ENCODE peak calls at places on chromosomes 3 and 15, in six cellular contexts. H is IMR-90, V is mesendoderm, M is H9, K is neuronal stem cell, F is mesenchymal stem cell. Y is an unnamed sample.

GRCh38 chr3:69166446-69166845 is 44.1 kb upstream of the LMOD3 start:
- DNase-seq in H (no peak), V (no peak), M (no peak), K (no peak), F (no peak), Y (no peak)

GRCh38 chr3:157087398-157088132 is 72.4 kb downstream of the CCNL1 start:
- DNase-seq in H (no peak), V (no peak), M (no peak), K (no peak), F (no peak), Y (no peak)

GRCh38 chr3:187403768-187404270 is 35.6 kb downstream of the RTP4 start:
- DNase-seq in H (peak), V (no peak), M (no peak), K (no peak), F (peak), Y (peak)

GRCh38 chr3:180619723-180620122 is 17.8 kb downstream of the TTC14 start:
- DNase-seq in H (no peak), V (no peak), M (no peak), K (no peak), F (no peak), Y (no peak)

GRCh38 chr3:183428140-183429023 is at the start of gene MCF2L2:
- DNase-seq in H (peak), V (peak), M (peak), K (peak), F (peak), Y (no peak)

GRCh38 chr3:170149016-170149415 is 32.5 kb downstream of the PHC3 start:
- DNase-seq in H (no peak), V (no peak), M (no peak), K (no peak), F (no peak), Y (no peak)

GRCh38 chr15:74032046-74032445 is 37.5 kb downstream of the PML start:
- DNase-seq in H (no peak), V (no peak), M (no peak), K (no peak), F (no peak), Y (no peak)

GRCh38 chr3:150972379-150972985 is at the start of gene CLRN1:
- DNase-seq in H (no peak), V (peak), M (peak), K (no peak), F (no peak), Y (no peak)

GRCh38 chr3:99765042-99765942 is 52.4 kb upstream of the CMSS1 start:
- DNase-seq in H (peak), V (no peak), M (no peak), K (no peak), F (peak), Y (no peak)

GRCh38 chr15:61518191-61518950 is 289.3 kb upstream of the RORA start:
- DNase-seq in H (peak), V (peak), M (no peak), K (no peak), F (no peak), Y (peak)

GRCh38 chr3:183579967-183580720 is 24.6 kb upstream of the KLHL6 start:
- DNase-seq in H (no peak), V (no peak), M (no peak), K (no peak), F (no peak), Y (no peak)

GRCh38 chr3:64687781-64688515 is at the start of gene ADAMTS9:
- DNase-seq in H (peak), V (peak), M (peak), K (peak), F (peak), Y (no peak)

GRCh38 chr3:153614563-153614962 is 452.5 kb downstream of the RAP2B start:
- DNase-seq in H (peak), V (no peak), M (no peak), K (no peak), F (peak), Y (peak)

GRCh38 chr3:24237971-24238767 is 256.5 kb downstream of the THRB start:
- DNase-seq in H (peak), V (peak), M (peak), K (peak), F (peak), Y (peak)

GRCh38 chr3:159165972-159166371 is 364.1 kb downstream of the MFSD1 start:
- DNase-seq in H (no peak), V (no peak), M (no peak), K (no peak), F (peak), Y (no peak)

GRCh38 chr3:159158801-159159200 is 356.9 kb downstream of the MFSD1 start:
- DNase-seq in H (no peak), V (peak), M (no peak), K (no peak), F (no peak), Y (no peak)

GRCh38 chr3:159159546-159159945 is 357.7 kb downstream of the MFSD1 start:
- DNase-seq in H (no peak), V (no peak), M (no peak), K (no peak), F (no peak), Y (no peak)

GRCh38 chr3:159166899-159167586 is 365.2 kb downstream of the MFSD1 start:
- DNase-seq in H (no peak), V (no peak), M (no peak), K (no peak), F (no peak), Y (no peak)

GRCh38 chr3:159163656-159164055 is 361.8 kb downstream of the MFSD1 start:
- DNase-seq in H (no peak), V (no peak), M (no peak), K (no peak), F (no peak), Y (no peak)
- H3K4ac ChIP-seq in H (no peak), V (no peak), M (no peak), K (no peak), F (no peak), Y (no peak)

DNA sequence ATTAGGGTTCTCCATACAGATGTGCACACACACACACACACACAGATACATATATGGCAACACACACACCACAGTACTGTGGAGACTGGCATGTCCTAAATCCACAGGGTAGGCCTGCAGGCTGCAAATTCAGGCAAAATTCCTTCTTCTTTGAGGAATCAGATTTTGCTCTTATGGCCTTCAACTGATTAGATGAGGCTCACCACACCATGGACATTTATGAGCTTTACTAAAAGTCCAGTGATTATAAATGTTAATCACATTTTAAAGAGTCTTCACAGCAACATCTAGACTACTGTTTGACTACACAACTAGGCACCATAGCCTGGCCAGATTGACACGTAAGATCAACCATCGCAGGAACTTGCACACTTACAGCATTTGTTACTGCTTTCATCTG is 140.3 kb upstream of the UBE3A start:
- DNase-seq in H (no peak), V (no peak), M (no peak), K (no peak), F (no peak), Y (no peak)
- H3K23ac ChIP-seq in H (no peak), V (no peak), M (no peak), K (no peak), F (no peak), Y (no peak)

GRCh38 chr15:90151989-90152645 is 49.0 kb upstream of the SEMA4B start:
- DNase-seq in H (no peak), V (peak), M (peak), K (no peak), F (no peak), Y (peak)
- H3K4ac ChIP-seq in H (peak), V (no peak), M (no peak), K (no peak), F (no peak), Y (no peak)

DNA sequence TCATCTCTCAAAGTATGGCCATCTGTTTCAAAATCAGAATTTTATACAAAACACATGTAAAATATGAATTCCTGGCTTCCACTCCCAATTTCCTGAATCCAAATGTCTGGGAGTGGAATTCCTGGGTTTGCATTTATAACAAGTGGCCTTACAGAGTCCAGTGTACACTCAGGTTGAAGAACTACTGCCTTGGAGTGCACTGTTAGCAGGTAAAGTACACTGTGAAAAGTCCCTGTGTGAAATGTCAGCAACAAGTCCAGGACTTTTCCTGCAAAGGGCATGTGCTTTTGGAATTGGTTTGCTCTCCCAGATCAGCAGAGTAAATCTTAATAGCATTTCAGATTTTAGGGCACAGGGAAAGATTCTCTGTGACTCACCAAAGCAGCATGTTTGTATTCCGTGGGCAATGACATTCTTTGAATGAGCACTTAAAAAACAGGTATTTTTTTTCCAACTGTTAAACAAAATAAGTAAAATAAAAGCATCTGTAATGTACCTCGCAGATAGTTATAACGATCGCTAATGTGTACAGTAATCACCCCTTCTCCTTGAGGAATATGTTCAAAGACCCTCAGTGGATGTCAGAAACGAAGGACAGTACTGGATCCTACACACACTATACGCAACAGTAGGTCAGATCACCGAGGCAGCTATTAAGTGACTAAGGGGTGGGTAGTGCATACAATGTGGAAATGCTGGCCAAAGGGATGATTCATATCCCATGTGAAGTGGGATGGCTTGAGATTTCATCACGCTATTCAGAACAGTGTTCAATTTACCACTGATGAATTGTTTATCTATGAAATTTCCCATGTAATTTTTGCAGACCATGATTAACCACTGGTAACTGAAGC is 1.9 kb upstream of the CLDN16 start:
- DNase-seq in H (peak), V (no peak), M (no peak), K (no peak), F (peak), Y (peak)
- H3K23ac ChIP-seq in H (peak), V (no peak), M (no peak), K (no peak), F (no peak), Y (no peak)

GRCh38 chr3:49462222-49462621 is 7.8 kb upstream of the DAG1 start:
- DNase-seq in H (peak), V (peak), M (no peak), K (no peak), F (peak), Y (peak)

GRCh38 chr3:49465269-49466034 is 4.6 kb upstream of the DAG1 start:
- DNase-seq in H (no peak), V (peak), M (no peak), K (no peak), F (no peak), Y (peak)

GRCh38 chr3:49460956-49461355 is 9.1 kb upstream of the DAG1 start:
- DNase-seq in H (no peak), V (no peak), M (no peak), K (no peak), F (no peak), Y (no peak)

GRCh38 chr3:49460188-49460885 is 9.7 kb upstream of the DAG1 start:
- DNase-seq in H (no peak), V (peak), M (no peak), K (no peak), F (no peak), Y (peak)

DNA sequence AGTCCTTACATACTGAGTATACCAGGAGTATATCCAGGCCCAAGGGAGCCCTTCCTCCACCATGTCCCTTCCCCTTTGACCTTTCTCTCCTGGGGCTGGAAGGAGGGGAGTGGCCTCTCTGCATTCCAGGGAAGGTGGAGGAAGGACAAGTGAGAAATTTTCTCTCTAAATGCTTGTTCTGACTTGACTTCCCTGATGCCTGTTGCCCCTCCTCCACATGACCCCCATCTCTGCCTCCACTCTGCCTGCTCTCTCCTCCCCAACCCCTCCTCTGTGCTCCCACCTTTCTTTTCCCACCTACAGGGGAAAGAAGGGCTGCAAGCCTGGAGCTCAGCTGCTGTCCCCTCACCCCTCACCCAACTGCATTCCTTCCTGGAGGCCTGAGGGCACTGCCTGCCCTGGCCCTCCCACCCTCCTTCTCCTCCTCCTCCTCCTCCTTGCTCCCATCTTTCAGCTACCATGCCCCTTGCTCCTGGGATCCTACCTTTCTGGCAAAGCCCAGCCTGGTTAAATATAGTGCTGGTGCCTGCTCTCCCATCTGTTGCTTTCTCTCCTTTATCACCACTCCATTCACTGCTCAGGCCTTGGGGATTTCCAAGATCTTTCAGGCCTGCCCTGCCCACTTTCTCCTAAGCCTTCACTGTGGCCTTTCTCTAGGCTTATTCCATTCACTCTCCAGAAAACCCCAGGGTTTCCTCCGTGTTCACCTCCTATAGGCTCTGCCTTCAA is 8.5 kb upstream of the DAG1 start:
- DNase-seq in H (peak), V (peak), M (peak), K (no peak), F (peak), Y (peak)
- H3K4ac ChIP-seq in H (peak), V (peak), M (no peak), K (no peak), F (peak), Y (peak)

DNA sequence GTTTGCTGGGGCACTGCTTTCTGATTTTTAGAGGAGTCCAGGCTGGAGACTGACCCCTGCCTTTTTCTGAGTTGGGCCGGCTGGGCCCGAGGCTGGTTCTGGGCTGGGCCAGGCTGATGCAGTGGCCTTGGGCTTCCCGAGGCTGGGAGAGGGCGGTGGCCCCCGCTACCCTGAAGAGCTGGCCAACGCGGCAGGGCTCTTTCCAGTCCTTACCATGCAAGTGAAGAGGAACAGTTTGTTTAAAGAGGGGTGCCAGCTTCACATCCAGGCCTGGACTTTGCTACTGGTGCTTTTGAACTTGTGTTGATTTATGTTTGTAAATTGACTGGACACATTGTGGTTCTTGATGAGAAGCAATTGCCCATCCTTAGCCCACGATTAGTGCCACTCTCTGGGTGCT is 15.3 kb downstream of the IGF1R start:
- DNase-seq in H (no peak), V (no peak), M (no peak), K (no peak), F (no peak), Y (no peak)
- H3K23ac ChIP-seq in H (no peak), V (no peak), M (no peak), K (no peak), F (no peak), Y (no peak)

GRCh38 chr15:29270169-29270955 is 740 bp upstream of the NSMCE3 start:
- DNase-seq in H (peak), V (no peak), M (no peak), K (no peak), F (peak), Y (peak)

GRCh38 chr15:29268706-29269484 is 727 bp downstream of the NSMCE3 start:
- DNase-seq in H (peak), V (peak), M (peak), K (peak), F (peak), Y (peak)

GRCh38 chr15:29272219-29272618 is 2.6 kb upstream of the NSMCE3 start:
- DNase-seq in H (no peak), V (no peak), M (no peak), K (no peak), F (no peak), Y (no peak)

GRCh38 chr15:29270976-29271375 is 1.4 kb upstream of the NSMCE3 start:
- DNase-seq in H (peak), V (no peak), M (no peak), K (no peak), F (no peak), Y (no peak)

GRCh38 chr15:29269485-29270168 is at the start of gene NSMCE3:
- DNase-seq in H (peak), V (peak), M (peak), K (peak), F (peak), Y (peak)
- H3K4ac ChIP-seq in H (peak), V (peak), M (no peak), K (no peak), F (no peak), Y (no peak)

GRCh38 chr15:26767169-26767670 is 5.6 kb downstream of the GABRB3 start:
- DNase-seq in H (no peak), V (peak), M (peak), K (peak), F (no peak), Y (no peak)
- H3K23ac ChIP-seq in H (no peak), V (no peak), M (no peak), K (no peak), F (no peak), Y (no peak)

DNA sequence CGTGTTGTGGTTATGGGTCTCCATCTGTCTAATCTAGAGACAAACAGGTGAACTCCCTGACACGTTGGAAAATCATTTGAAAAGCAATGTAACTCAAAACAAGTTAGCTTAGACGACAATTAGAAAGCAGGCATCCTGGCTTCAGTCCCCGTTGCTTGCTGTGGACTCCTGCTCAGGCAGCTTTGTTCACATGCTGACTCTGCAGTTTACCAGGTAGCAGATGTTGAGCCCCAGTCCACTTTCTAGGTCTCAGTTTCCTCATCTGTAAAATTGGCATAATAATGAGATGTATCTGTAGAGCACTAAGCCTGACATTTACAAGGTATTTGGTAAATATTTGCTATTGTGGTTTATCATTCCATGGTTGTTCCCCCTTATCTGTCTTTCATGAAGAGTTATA is 327.2 kb upstream of the CHRM5 start:
- DNase-seq in H (no peak), V (no peak), M (no peak), K (no peak), F (no peak), Y (no peak)
- H3K4ac ChIP-seq in H (no peak), V (no peak), M (no peak), K (no peak), F (no peak), Y (no peak)

GRCh38 chr3:58028902-58029301 is 20.7 kb downstream of the FLNB start:
- DNase-seq in H (no peak), V (no peak), M (no peak), K (no peak), F (no peak), Y (peak)
- H3K23ac ChIP-seq in H (no peak), V (no peak), M (no peak), K (no peak), F (no peak), Y (no peak)